ENCODE peak calls at places on chromosomes 12 and 14, in six cellular contexts. C is progenitor cell of endocrine pancreas; H is hepatocyte; I is astrocyte of the spinal cord; R is CD4-positive, alpha-beta T cell; P is GM20000. G is an unnamed sample.

GRCh38 chr14:91125801-91126200 is 11.9 kb downstream of the DGLUCY start:
- DNase-seq in C (no peak), H (no peak), I (no peak), R (no peak), P (no peak), G (no peak)

GRCh38 chr12:109738878-109739665 is 25.4 kb downstream of the FAM222A start:
- DNase-seq in C (no peak), H (no peak), I (no peak), R (no peak), P (no peak), G (no peak)

GRCh38 chr14:23882884-23883283 is 70.7 kb upstream of the DHRS4 start:
- DNase-seq in C (no peak), H (no peak), I (no peak), R (no peak), P (no peak), G (no peak)

GRCh38 chr14:63045612-63046320 is 508 bp upstream of the KCNH5 start:
- DNase-seq in C (peak; percentile 76), H (peak; percentile 70), I (peak; percentile 39), R (no peak), P (no peak), G (no peak)

GRCh38 chr12:132825089-132825488 is 3.6 kb downstream of the GOLGA3 start:
- DNase-seq in C (no peak), H (no peak), I (no peak), R (no peak), P (no peak), G (no peak)

GRCh38 chr14:101230161-101230850 is 326.8 kb upstream of the RTL1 start:
- DNase-seq in C (no peak), H (no peak), I (no peak), R (no peak), P (no peak), G (no peak)

GRCh38 chr12:109820921-109821381 is 12.2 kb downstream of the TRPV4 start:
- DNase-seq in C (no peak), H (no peak), I (no peak), R (no peak), P (no peak), G (no peak)

GRCh38 chr14:75141062-75141461 is 14.2 kb upstream of the NEK9 start:
- DNase-seq in C (no peak), H (no peak), I (no peak), R (no peak), P (no peak), G (no peak)

GRCh38 chr12:103912069-103912468 is 18.1 kb upstream of the HSP90B1 start:
- DNase-seq in C (no peak), H (no peak), I (no peak), R (no peak), P (no peak), G (no peak)

GRCh38 chr12:16437281-16437816 is 89.9 kb downstream of the MGST1 start:
- DNase-seq in C (no peak), H (no peak), I (no peak), R (no peak), P (no peak), G (no peak)

GRCh38 chr12:553216-554000 is 93.7 kb downstream of the B4GALNT3 start:
- DNase-seq in C (no peak), H (no peak), I (no peak), R (no peak), P (no peak), G (no peak)

GRCh38 chr12:62191747-62192485 is 68.3 kb upstream of the USP15 start:
- DNase-seq in C (peak; percentile 9), H (peak; percentile 34), I (no peak), R (no peak), P (peak; percentile 21), G (no peak)

GRCh38 chr12:120361506-120362208 is 7.3 kb downstream of the MSI1 start:
- DNase-seq in C (peak; percentile 87), H (peak; percentile 91), I (peak; percentile 82), R (no peak), P (peak; percentile 77), G (no peak)

GRCh38 chr14:39469094-39469710 is 37.0 kb upstream of the FBXO33 start:
- DNase-seq in C (no peak), H (peak; percentile 24), I (no peak), R (peak; percentile 9), P (peak; percentile 32), G (peak; percentile 8)

GRCh38 chr12:2642896-2643425 is 151.8 kb upstream of the FKBP4 start:
- DNase-seq in C (no peak), H (no peak), I (no peak), R (no peak), P (no peak), G (no peak)

GRCh38 chr12:108367436-108367835 is 28.3 kb upstream of the CMKLR1 start:
- DNase-seq in C (no peak), H (no peak), I (no peak), R (no peak), P (no peak), G (no peak)

GRCh38 chr12:112851024-112851777 is 55.6 kb upstream of the OAS1 start:
- DNase-seq in C (no peak), H (no peak), I (no peak), R (no peak), P (no peak), G (no peak)

GRCh38 chr12:59010948-59011347 is 90.6 kb upstream of the LRIG3 start:
- DNase-seq in C (no peak), H (no peak), I (no peak), R (no peak), P (no peak), G (no peak)

GRCh38 chr12:92421042-92421441 is 275.4 kb upstream of the BTG1 start:
- DNase-seq in C (no peak), H (no peak), I (no peak), R (no peak), P (no peak), G (no peak)

GRCh38 chr12:104570174-104570907 is 113.6 kb downstream of the CHST11 start:
- DNase-seq in C (no peak), H (no peak), I (no peak), R (no peak), P (no peak), G (no peak)

GRCh38 chr12:53995311-53996187 is 4.4 kb upstream of the HOXC9 start:
- DNase-seq in C (no peak), H (peak; percentile 71), I (no peak), R (no peak), P (no peak), G (no peak)

GRCh38 chr12:18429366-18429765 is 168.0 kb downstream of the PIK3C2G start:
- DNase-seq in C (no peak), H (no peak), I (no peak), R (no peak), P (no peak), G (no peak)

GRCh38 chr12:119704065-119704747 is 36.3 kb downstream of the PRKAB1 start:
- DNase-seq in C (no peak), H (no peak), I (no peak), R (no peak), P (no peak), G (no peak)

GRCh38 chr14:103847439-103847953 is at the start of gene PPP1R13B:
- DNase-seq in C (peak; percentile 94), H (peak; percentile 98), I (peak; percentile 82), R (peak; percentile 96), P (peak; percentile 100), G (no peak)

GRCh38 chr14:99574099-99574880 is 29.7 kb downstream of the CCDC85C start:
- DNase-seq in C (no peak), H (peak; percentile 77), I (peak; percentile 56), R (no peak), P (no peak), G (no peak)

GRCh38 chr14:50388256-50388931 is 8.3 kb downstream of the CDKL1 start:
- DNase-seq in C (no peak), H (peak; percentile 52), I (no peak), R (no peak), P (no peak), G (no peak)

GRCh38 chr14:50395448-50395847 is 1.2 kb downstream of the CDKL1 start:
- DNase-seq in C (no peak), H (no peak), I (no peak), R (no peak), P (no peak), G (no peak)

GRCh38 chr14:50387543-50387942 is 9.1 kb downstream of the CDKL1 start:
- DNase-seq in C (no peak), H (no peak), I (no peak), R (no peak), P (no peak), G (no peak)

GRCh38 chr14:50394713-50395112 is 2.0 kb downstream of the CDKL1 start:
- DNase-seq in C (no peak), H (no peak), I (no peak), R (no peak), P (no peak), G (no peak)

GRCh38 chr14:50389668-50390441 is 6.8 kb downstream of the CDKL1 start:
- DNase-seq in C (no peak), H (no peak), I (no peak), R (no peak), P (no peak), G (no peak)
- TF ChIP-seq CTCF in C (no peak), H (no peak), I (no peak), R (no peak), P (no peak), G (no peak)

GRCh38 chr14:72812292-72812851 is 81.5 kb downstream of the DPF3 start:
- DNase-seq in C (no peak), H (no peak), I (no peak), R (no peak), P (no peak), G (no peak)
- TF ChIP-seq CTCF in C (no peak), H (no peak), I (no peak), R (no peak), P (no peak), G (no peak)

DNA sequence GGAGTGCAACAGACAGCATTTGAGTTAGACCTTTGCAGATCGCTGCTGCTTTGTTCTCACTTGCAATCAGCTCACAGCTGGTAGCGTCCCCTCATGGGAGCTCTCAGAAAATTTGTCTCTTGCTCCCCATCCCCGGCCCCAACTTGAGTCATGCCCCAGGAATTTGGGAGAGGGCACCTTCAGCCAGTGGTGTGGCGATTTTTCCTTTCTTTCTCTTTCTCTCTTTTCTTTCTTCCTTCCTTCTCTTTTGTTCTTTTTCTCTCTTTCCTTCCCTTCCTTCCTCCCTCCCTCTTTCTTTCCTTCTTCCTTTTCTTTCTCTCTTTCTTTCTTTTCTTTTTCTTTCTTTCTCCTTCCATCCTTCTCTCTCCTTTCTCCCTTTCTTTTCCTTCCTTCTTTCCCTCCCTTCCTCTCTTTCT is 34.2 kb upstream of the MAP1LC3B2 start:
- DNase-seq in C (no peak), H (no peak), I (peak; percentile 74), R (no peak), P (no peak), G (no peak)
- TF ChIP-seq CTCF in C (no peak), H (no peak), I (peak; percentile 25), R (no peak), P (no peak), G (no peak)

GRCh38 chr12:12396727-12397126 is 39.8 kb downstream of the BORCS5 start:
- DNase-seq in C (no peak), H (no peak), I (no peak), R (no peak), P (no peak), G (no peak)

GRCh38 chr12:12399906-12400305 is 43.0 kb downstream of the BORCS5 start:
- DNase-seq in C (no peak), H (no peak), I (no peak), R (no peak), P (no peak), G (no peak)

GRCh38 chr12:12399161-12399560 is 42.3 kb downstream of the BORCS5 start:
- DNase-seq in C (no peak), H (no peak), I (no peak), R (no peak), P (no peak), G (no peak)

GRCh38 chr12:12397184-12397583 is 40.3 kb downstream of the BORCS5 start:
- DNase-seq in C (no peak), H (no peak), I (no peak), R (no peak), P (no peak), G (no peak)

GRCh38 chr12:12398026-12398859 is 41.4 kb downstream of the BORCS5 start:
- DNase-seq in C (no peak), H (peak; percentile 82), I (peak; percentile 93), R (no peak), P (no peak), G (peak; percentile 87)
- TF ChIP-seq CTCF in C (no peak), H (no peak), I (peak; percentile 9), R (no peak), P (no peak), G (peak; percentile 15)